ENCODE peak calls at places on chromosome 7, in nine cellular contexts. Y, V, I, Z, C, B, T, D and R are unnamed samples.
A peak's percentile ranks its signal among the peaks of the same experiment; 100 is the strongest.

GRCh38 chr7:157801971-157802675 is 465.3 kb downstream of the DNAJB6 start:
- DNase-seq in Z (no peak), C (no peak), D (no peak), T (no peak), I (no peak), Y (no peak), B (no peak), V (no peak), R (no peak)

GRCh38 chr7:122602800-122603199 is 96.1 kb downstream of the RNF133 start:
- DNase-seq in I (no peak), C (no peak), D (no peak), B (no peak), Y (no peak), Z (no peak), V (no peak), T (no peak), R (no peak)

GRCh38 chr7:37945336-37945735 is 24.9 kb downstream of the EPDR1 start:
- DNase-seq in B (no peak), Z (no peak), V (peak; percentile 49), Y (no peak), T (no peak), D (no peak), C (no peak), I (no peak), R (no peak)

GRCh38 chr7:73904219-73905136 is 43.5 kb downstream of the TMEM270 start:
- DNase-seq in Y (no peak), V (no peak), C (no peak), B (no peak), I (no peak), Z (no peak), T (no peak), D (no peak), R (no peak)

GRCh38 chr7:144063710-144064109 is 5.9 kb upstream of the OR2A25 start:
- DNase-seq in D (no peak), Y (no peak), T (no peak), V (no peak), I (no peak), C (no peak), B (no peak), Z (no peak), R (no peak)

GRCh38 chr7:134031835-134032617 is 95.1 kb upstream of the LRGUK start:
- DNase-seq in Z (peak; percentile 36), I (no peak), B (no peak), C (no peak), T (peak; percentile 9), D (no peak), V (peak; percentile 3), Y (no peak), R (no peak)

GRCh38 chr7:6398943-6399342 is 48.8 kb downstream of the DAGLB start:
- DNase-seq in I (peak; percentile 94), V (peak; percentile 34), T (no peak), B (no peak), D (no peak), C (no peak), Z (no peak), Y (no peak), R (no peak)

GRCh38 chr7:146319625-146320024 is 203.0 kb downstream of the CNTNAP2 start:
- DNase-seq in Y (no peak), Z (no peak), V (no peak), B (no peak), T (no peak), D (no peak), I (no peak), C (no peak), R (no peak)